ENCODE peak calls at places on chromosome 4, in ten cellular contexts. P is sigmoid colon, B is neural progenitor cell, T is colonic mucosa, C is foreskin fibroblast, Y is PC-3, Z is coronary artery, J is cardiac muscle cell, D is psoas muscle, G is stomach. M is an unnamed sample.

GRCh38 chr4:93834371-93835066 is 6.0 kb downstream of the ATOH1 start:
- DNase-seq in P (no peak), B (peak), T (no peak), C (no peak), Y (no peak), Z (no peak), J (no peak), D (no peak), G (no peak), M (no peak)

GRCh38 chr4:142347241-142347640 is 498.9 kb downstream of the INPP4B start:
- DNase-seq in P (no peak), B (no peak), T (no peak), C (no peak), Y (peak), Z (no peak), J (peak), D (no peak), G (no peak), M (no peak)

GRCh38 chr4:41183021-41183553 is 31.3 kb downstream of the APBB2 start:
- DNase-seq in P (no peak), B (no peak), T (peak), C (no peak), Y (no peak), Z (no peak), J (no peak), D (no peak), G (no peak), M (no peak)

GRCh38 chr4:2261110-2261852 is 628 bp downstream of the MXD4 start:
- DNase-seq in P (peak), B (peak), T (peak), C (peak), Y (peak), Z (peak), J (peak), D (peak), G (peak), M (peak)

GRCh38 chr4:11632488-11632887 is 203.8 kb upstream of the HS3ST1 start:
- DNase-seq in P (no peak), B (no peak), T (no peak), C (no peak), Y (peak), Z (no peak), J (no peak), D (no peak), G (no peak), M (no peak)

GRCh38 chr4:52659722-52660261 is 691 bp upstream of the USP46 start:
- DNase-seq in P (peak), B (peak), T (peak), C (no peak), Y (peak), Z (no peak), J (peak), D (peak), G (peak), M (peak)

GRCh38 chr4:155543126-155543765 is 123.4 kb upstream of the GUCY1A1 start:
- DNase-seq in P (no peak), B (no peak), T (no peak), C (peak), Y (peak), Z (no peak), J (peak), D (no peak), G (no peak), M (no peak)

GRCh38 chr4:133188433-133189175 is 39.5 kb downstream of the PCDH10 start:
- DNase-seq in P (no peak), B (no peak), T (no peak), C (no peak), Y (no peak), Z (no peak), J (no peak), D (no peak), G (no peak), M (no peak)

GRCh38 chr4:15533817-15534216 is 64.1 kb downstream of the CC2D2A start:
- DNase-seq in P (no peak), B (no peak), T (no peak), C (no peak), Y (no peak), Z (no peak), J (no peak), D (no peak), G (no peak), M (no peak)

GRCh38 chr4:119162174-119162573 is 26.5 kb downstream of the MYOZ2 start:
- DNase-seq in P (no peak), B (peak), T (no peak), C (no peak), Y (no peak), Z (no peak), J (no peak), D (no peak), G (no peak), M (no peak)

GRCh38 chr4:177405508-177405907 is 36.7 kb downstream of the AGA start:
- DNase-seq in P (no peak), B (no peak), T (no peak), C (no peak), Y (peak), Z (no peak), J (no peak), D (no peak), G (no peak), M (no peak)

GRCh38 chr4:26503427-26503826 is 13.1 kb upstream of the CCKAR start:
- DNase-seq in P (no peak), B (no peak), T (no peak), C (no peak), Y (no peak), Z (no peak), J (no peak), D (no peak), G (no peak), M (no peak)

GRCh38 chr4:78424456-78424855 is 127.1 kb upstream of the ANXA3 start:
- DNase-seq in P (no peak), B (no peak), T (no peak), C (no peak), Y (no peak), Z (no peak), J (no peak), D (no peak), G (no peak), M (no peak)

GRCh38 chr4:83340692-83341343 is 6.2 kb upstream of the HPSE start:
- DNase-seq in P (no peak), B (no peak), T (no peak), C (no peak), Y (no peak), Z (no peak), J (no peak), D (no peak), G (no peak), M (no peak)

GRCh38 chr4:38728651-38729141 is 54.1 kb downstream of the TLR10 start:
- DNase-seq in P (no peak), B (no peak), T (peak), C (no peak), Y (peak), Z (no peak), J (no peak), D (no peak), G (peak), M (no peak)

GRCh38 chr4:82560853-82561744 is 689 bp downstream of the TMEM150C start:
- DNase-seq in P (no peak), B (no peak), T (no peak), C (no peak), Y (no peak), Z (no peak), J (no peak), D (no peak), G (no peak), M (peak)

GRCh38 chr4:119587796-119588195 is 40.8 kb downstream of the PDE5A start:
- DNase-seq in P (no peak), B (no peak), T (no peak), C (no peak), Y (no peak), Z (no peak), J (no peak), D (no peak), G (no peak), M (no peak)

GRCh38 chr4:173747537-173748257 is 217.7 kb upstream of the HAND2 start:
- DNase-seq in P (no peak), B (no peak), T (no peak), C (no peak), Y (no peak), Z (no peak), J (no peak), D (no peak), G (no peak), M (no peak)

GRCh38 chr4:39682133-39682532 is 15.8 kb upstream of the UBE2K start:
- DNase-seq in P (no peak), B (no peak), T (no peak), C (no peak), Y (no peak), Z (no peak), J (no peak), D (no peak), G (no peak), M (no peak)

GRCh38 chr4:159101983-159102622 is 776 bp upstream of the RAPGEF2 start:
- DNase-seq in P (no peak), B (peak), T (no peak), C (peak), Y (no peak), Z (no peak), J (peak), D (no peak), G (no peak), M (no peak)

GRCh38 chr4:135508006-135508714 is 1306.6 kb upstream of the PABPC4L start:
- DNase-seq in P (no peak), B (no peak), T (no peak), C (peak), Y (peak), Z (no peak), J (peak), D (no peak), G (no peak), M (no peak)

GRCh38 chr4:72312032-72312650 is 256.9 kb downstream of the ADAMTS3 start:
- DNase-seq in P (peak), B (peak), T (peak), C (peak), Y (peak), Z (peak), J (peak), D (peak), G (peak), M (no peak)

GRCh38 chr4:58357947-58358346 is 1247.8 kb upstream of the IGFBP7 start:
- DNase-seq in P (no peak), B (no peak), T (no peak), C (no peak), Y (no peak), Z (no peak), J (no peak), D (no peak), G (no peak), M (no peak)

GRCh38 chr4:88880001-88880400 is 177.0 kb downstream of the FAM13A start:
- DNase-seq in P (no peak), B (no peak), T (no peak), C (no peak), Y (no peak), Z (no peak), J (peak), D (no peak), G (no peak), M (no peak)

GRCh38 chr4:89134775-89135319 is 23.5 kb downstream of the TIGD2 start:
- DNase-seq in P (no peak), B (no peak), T (no peak), C (peak), Y (no peak), Z (no peak), J (peak), D (no peak), G (no peak), M (no peak)

GRCh38 chr4:12041828-12042227 is 613.1 kb upstream of the HS3ST1 start:
- DNase-seq in P (no peak), B (peak), T (no peak), C (no peak), Y (no peak), Z (no peak), J (peak), D (no peak), G (no peak), M (no peak)

GRCh38 chr4:74547042-74547441 is 102.1 kb downstream of the AREG start:
- DNase-seq in P (no peak), B (no peak), T (no peak), C (no peak), Y (peak), Z (no peak), J (no peak), D (no peak), G (no peak), M (no peak)

GRCh38 chr4:128286474-128287158 is 997 bp downstream of the PGRMC2 start:
- DNase-seq in P (no peak), B (peak), T (peak), C (no peak), Y (peak), Z (no peak), J (peak), D (no peak), G (no peak), M (no peak)

GRCh38 chr4:112840619-112841018 is 203.7 kb downstream of the LARP7 start:
- DNase-seq in P (no peak), B (no peak), T (no peak), C (no peak), Y (no peak), Z (no peak), J (no peak), D (no peak), G (no peak), M (no peak)

GRCh38 chr4:52989865-52990264 is 127.7 kb downstream of the RASL11B start:
- DNase-seq in P (no peak), B (no peak), T (no peak), C (no peak), Y (no peak), Z (no peak), J (no peak), D (no peak), G (no peak), M (no peak)

GRCh38 chr4:166535865-166536264 is 662.8 kb downstream of the TLL1 start:
- DNase-seq in P (no peak), B (no peak), T (no peak), C (no peak), Y (no peak), Z (no peak), J (peak), D (no peak), G (no peak), M (no peak)

GRCh38 chr4:71466775-71467174 is 128.0 kb downstream of the SLC4A4 start:
- DNase-seq in P (no peak), B (no peak), T (no peak), C (no peak), Y (no peak), Z (no peak), J (no peak), D (no peak), G (no peak), M (no peak)

DNA sequence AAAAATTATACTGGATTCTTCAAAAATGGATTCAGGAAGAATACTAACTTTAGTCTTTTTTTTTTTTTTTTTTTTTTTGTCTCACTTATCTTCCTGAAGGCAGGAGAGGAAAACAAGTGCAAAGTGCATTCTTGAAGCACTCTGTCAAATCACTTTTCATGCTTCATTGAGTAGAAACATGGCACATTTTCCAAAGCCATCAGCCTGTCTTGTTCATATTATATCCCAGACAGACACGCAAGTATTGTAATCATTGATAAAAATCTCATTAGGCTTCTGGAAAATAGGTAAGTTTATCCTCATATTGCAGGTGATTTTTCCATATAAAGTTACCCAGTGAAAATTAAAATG is 1.3 kb downstream of the BBS12 start:
- DNase-seq in P (no peak), B (no peak), T (no peak), C (no peak), Y (no peak), Z (no peak), J (no peak), D (no peak), G (no peak), M (no peak)
- H3K4me3 ChIP-seq in P (no peak), B (peak), T (no peak), C (peak), Y (peak), Z (peak), J (peak), D (no peak), G (peak), M (peak)

DNA sequence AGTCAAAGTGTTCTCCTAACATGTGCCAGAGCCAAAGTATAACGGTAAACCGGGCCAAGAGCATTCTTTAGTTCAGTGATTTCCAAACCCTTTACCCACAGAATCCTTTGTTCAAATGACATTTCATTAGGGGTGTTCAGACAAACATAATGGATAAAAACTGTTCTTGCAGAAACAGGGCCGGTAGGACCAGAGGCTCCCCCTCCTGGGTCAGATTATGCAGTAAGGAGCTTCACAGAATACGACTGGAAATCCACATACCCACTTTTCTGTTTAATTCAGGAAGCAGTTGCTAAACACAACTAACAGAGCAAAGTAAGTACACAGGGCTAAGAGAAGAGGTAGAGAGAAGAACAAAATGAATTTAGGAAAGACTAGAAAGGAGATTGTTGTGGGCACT is 46.6 kb upstream of the TMEM184C start:
- DNase-seq in P (no peak), B (no peak), T (no peak), C (no peak), Y (no peak), Z (no peak), J (peak), D (no peak), G (no peak), M (no peak)
- TF ChIP-seq CTCF in P (no peak), B (no peak), T (no peak), C (no peak), Y (peak), Z (peak), J (peak), D (no peak), G (no peak), M (no peak)

GRCh38 chr4:970854-971520 is 2.4 kb downstream of the DGKQ start:
- DNase-seq in P (no peak), B (no peak), T (peak), C (no peak), Y (peak), Z (no peak), J (no peak), D (no peak), G (no peak), M (no peak)
- H3K4me3 ChIP-seq in P (no peak), B (no peak), T (peak), C (no peak), Y (no peak), Z (no peak), J (no peak), D (peak), G (no peak), M (no peak)

DNA sequence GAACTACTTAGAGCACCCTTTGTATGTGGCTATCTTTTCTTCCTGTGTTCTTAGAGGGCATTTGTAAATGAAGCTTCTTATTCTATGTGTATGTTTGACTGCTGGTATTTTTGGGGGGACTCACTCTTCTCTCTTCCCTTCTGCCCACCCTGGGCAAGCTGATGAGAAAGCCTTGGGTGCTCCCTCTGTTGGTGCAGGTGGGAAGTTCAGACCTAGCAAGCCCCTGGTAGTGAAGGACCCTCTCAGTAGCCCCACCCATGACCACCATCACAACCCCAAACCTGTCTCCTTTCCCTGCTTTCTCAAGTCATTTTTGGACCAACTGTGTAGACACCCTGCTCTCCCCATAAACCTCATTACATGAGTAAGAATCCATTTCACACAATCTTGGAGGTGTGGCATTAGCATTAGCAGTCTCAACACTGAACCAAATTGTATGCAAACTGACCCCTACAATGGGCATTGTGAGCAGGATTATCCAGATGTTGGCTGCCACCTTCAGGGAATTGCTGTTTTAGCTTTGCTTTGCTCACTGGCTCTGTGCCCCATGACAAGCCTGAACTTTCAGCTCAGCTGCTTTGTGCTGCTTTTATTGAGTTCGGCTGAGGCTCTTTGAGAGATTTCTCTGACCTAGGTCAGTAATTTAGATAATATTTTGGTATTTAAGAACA is 27.9 kb downstream of the TRIM61 start:
- DNase-seq in P (no peak), B (peak), T (no peak), C (no peak), Y (no peak), Z (no peak), J (no peak), D (no peak), G (no peak), M (peak)
- TF ChIP-seq CTCF in P (no peak), B (peak), T (no peak), C (no peak), Y (peak), Z (no peak), J (peak), D (no peak), G (no peak), M (peak)

DNA sequence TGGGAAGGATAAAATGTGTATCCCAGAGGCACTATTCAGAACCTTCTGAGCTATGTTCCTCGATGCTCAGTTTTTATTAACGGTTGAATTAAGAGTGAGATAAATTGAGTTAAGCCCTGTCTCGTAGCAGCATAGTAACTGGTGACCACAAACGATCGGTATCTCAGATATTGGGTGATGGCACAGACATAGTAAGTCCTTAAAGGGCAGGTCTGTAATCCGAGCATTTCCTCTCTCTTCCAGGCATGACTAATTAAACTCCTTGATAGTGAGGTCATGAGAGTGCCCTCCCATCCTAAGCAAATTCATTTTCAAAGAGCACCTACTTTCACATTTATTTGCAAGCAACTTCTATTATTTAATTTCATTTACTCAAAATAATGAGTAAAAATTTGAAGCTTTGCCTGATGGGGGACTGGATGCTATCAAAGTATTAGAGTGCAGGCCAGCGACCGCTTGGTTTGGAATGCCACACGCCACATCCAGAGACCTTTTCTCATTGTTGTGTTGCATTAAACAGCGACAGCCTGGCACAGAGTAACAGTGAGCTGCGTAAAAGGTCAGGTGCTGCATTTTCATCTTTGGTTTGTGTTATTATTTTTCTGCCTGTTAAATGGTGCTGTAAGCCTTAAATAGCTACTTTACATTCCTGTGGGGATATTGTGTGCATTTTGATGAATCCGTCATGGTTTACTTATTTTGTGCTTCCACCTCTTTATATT is 101.9 kb downstream of the PCDH7 start:
- DNase-seq in P (no peak), B (no peak), T (no peak), C (no peak), Y (peak), Z (no peak), J (no peak), D (no peak), G (no peak), M (no peak)
- H3K4me3 ChIP-seq in P (no peak), B (no peak), T (no peak), C (no peak), Y (no peak), Z (no peak), J (no peak), D (no peak), G (no peak), M (no peak)